ENCODE peak calls at places on chromosomes 7 and 10, in five cellular contexts. T, W, X, Y and U are unnamed samples.

GRCh38 chr10:72509206-72509799 is 116.6 kb downstream of the MICU1 start:
- DNase-seq in T (no peak), W (no peak), X (no peak), Y (no peak), U (no peak)

GRCh38 chr10:9848981-9849380 is 1168.7 kb upstream of the CELF2 start:
- DNase-seq in T (no peak), W (no peak), X (no peak), Y (no peak), U (no peak)

GRCh38 chr10:125333209-125333591 is 172.8 kb upstream of the CTBP2 start:
- DNase-seq in T (no peak), W (no peak), X (no peak), Y (no peak), U (no peak)

GRCh38 chr7:66099232-66099550 is 15.5 kb upstream of the CRCP start:
- DNase-seq in T (no peak), W (no peak), X (no peak), Y (no peak), U (no peak)

GRCh38 chr10:85599081-85599480 is 767.5 kb downstream of the GRID1 start:
- DNase-seq in T (no peak), W (no peak), X (no peak), Y (no peak), U (no peak)

GRCh38 chr10:5611899-5612680 is 54.3 kb downstream of the ASB13 start:
- DNase-seq in T (no peak), W (no peak), X (no peak), Y (no peak), U (no peak)

GRCh38 chr7:22338411-22338810 is 18.5 kb downstream of the RAPGEF5 start:
- DNase-seq in T (no peak), W (no peak), X (no peak), Y (no peak), U (no peak)

GRCh38 chr10:49656845-49657493 is 22.5 kb upstream of the C10orf53 start:
- DNase-seq in T (no peak), W (no peak), X (no peak), Y (no peak), U (no peak)

GRCh38 chr7:68176974-68177373 is 1180.3 kb downstream of the TYW1 start:
- DNase-seq in T (peak), W (no peak), X (peak), Y (peak), U (no peak)

GRCh38 chr10:33032354-33033254 is 74.6 kb upstream of the ITGB1 start:
- DNase-seq in T (no peak), W (no peak), X (peak), Y (no peak), U (no peak)

GRCh38 chr7:6430271-6430940 is 17.3 kb downstream of the DAGLB start:
- DNase-seq in T (no peak), W (no peak), X (peak), Y (no peak), U (no peak)

GRCh38 chr7:26664735-26665420 is 199.5 kb downstream of the SKAP2 start:
- DNase-seq in T (no peak), W (no peak), X (no peak), Y (peak), U (no peak)

GRCh38 chr7:4269086-4269485 is 413.0 kb upstream of the FOXK1 start:
- DNase-seq in T (no peak), W (no peak), X (no peak), Y (no peak), U (no peak)

GRCh38 chr10:4663162-4663992 is 162.6 kb upstream of the AKR1E2 start:
- DNase-seq in T (peak), W (no peak), X (peak), Y (peak), U (peak)

GRCh38 chr7:43692582-43693373 is 36.5 kb downstream of the COA1 start:
- DNase-seq in T (no peak), W (no peak), X (no peak), Y (no peak), U (no peak)

GRCh38 chr7:87155788-87156187 is 3.5 kb downstream of the DMTF1 start:
- DNase-seq in T (no peak), W (no peak), X (peak), Y (no peak), U (no peak)

GRCh38 chr10:98314577-98315284 is 46.7 kb upstream of the LOXL4 start:
- DNase-seq in T (no peak), W (no peak), X (no peak), Y (no peak), U (peak)

GRCh38 chr7:94092980-94093379 is 88.8 kb upstream of the BET1 start:
- DNase-seq in T (no peak), W (no peak), X (no peak), Y (no peak), U (no peak)

GRCh38 chr7:116478834-116479233 is 20.7 kb upstream of the CAV2 start:
- DNase-seq in T (no peak), W (no peak), X (no peak), Y (no peak), U (no peak)

GRCh38 chr7:40232242-40232929 is 97.6 kb downstream of the SUGCT start:
- DNase-seq in T (peak), W (no peak), X (peak), Y (peak), U (no peak)

GRCh38 chr10:17375936-17376584 is 78.3 kb downstream of the ST8SIA6 start:
- DNase-seq in T (peak), W (no peak), X (no peak), Y (no peak), U (no peak)

GRCh38 chr7:7249814-7250213 is 67.5 kb downstream of the C1GALT1 start:
- DNase-seq in T (no peak), W (no peak), X (no peak), Y (no peak), U (no peak)

DNA sequence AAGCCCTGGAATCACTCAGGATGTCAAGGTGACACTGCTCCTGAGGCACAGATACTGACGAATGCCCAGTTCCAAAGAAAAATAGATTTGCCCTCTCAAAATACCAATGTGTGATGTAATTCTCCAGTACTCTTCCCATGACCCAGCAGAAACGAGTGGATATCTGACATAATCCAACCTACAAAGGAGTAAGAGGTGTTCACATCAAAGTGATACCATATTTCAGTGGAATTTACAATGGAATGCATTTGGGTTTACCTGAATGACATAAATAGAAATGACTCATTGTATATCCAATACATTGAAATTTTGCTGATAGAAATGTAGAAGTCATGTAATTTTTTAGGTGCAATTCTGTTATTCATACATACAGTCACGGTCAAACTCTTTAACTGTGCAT is 120.9 kb upstream of the ADAM12 start:
- DNase-seq in T (no peak), W (no peak), X (no peak), Y (no peak), U (no peak)
- TF ChIP-seq CTCF in T (no peak), W (no peak), X (no peak), Y (no peak), U (no peak)

GRCh38 chr10:79436066-79436849 is 9.2 kb downstream of the ZCCHC24 start:
- DNase-seq in T (no peak), W (no peak), X (no peak), Y (no peak), U (peak)

GRCh38 chr10:79434816-79435215 is 10.6 kb downstream of the ZCCHC24 start:
- DNase-seq in T (no peak), W (no peak), X (peak), Y (no peak), U (peak)

GRCh38 chr10:79434223-79434687 is 11.2 kb downstream of the ZCCHC24 start:
- DNase-seq in T (no peak), W (no peak), X (peak), Y (no peak), U (peak)

GRCh38 chr10:79436850-79437103 is 8.6 kb downstream of the ZCCHC24 start:
- DNase-seq in T (no peak), W (no peak), X (no peak), Y (no peak), U (no peak)

GRCh38 chr10:79435271-79436065 is 10.0 kb downstream of the ZCCHC24 start:
- DNase-seq in T (peak), W (no peak), X (no peak), Y (no peak), U (peak)
- H3K4me3 ChIP-seq in T (no peak), W (no peak), X (peak), Y (no peak), U (no peak)

GRCh38 chr10:34726862-34727261 is 88.2 kb downstream of the PARD3 start:
- DNase-seq in T (no peak), W (no peak), X (no peak), Y (no peak), U (no peak)
- H3K27ac ChIP-seq in T (no peak), W (no peak), X (no peak), Y (no peak), U (no peak)

DNA sequence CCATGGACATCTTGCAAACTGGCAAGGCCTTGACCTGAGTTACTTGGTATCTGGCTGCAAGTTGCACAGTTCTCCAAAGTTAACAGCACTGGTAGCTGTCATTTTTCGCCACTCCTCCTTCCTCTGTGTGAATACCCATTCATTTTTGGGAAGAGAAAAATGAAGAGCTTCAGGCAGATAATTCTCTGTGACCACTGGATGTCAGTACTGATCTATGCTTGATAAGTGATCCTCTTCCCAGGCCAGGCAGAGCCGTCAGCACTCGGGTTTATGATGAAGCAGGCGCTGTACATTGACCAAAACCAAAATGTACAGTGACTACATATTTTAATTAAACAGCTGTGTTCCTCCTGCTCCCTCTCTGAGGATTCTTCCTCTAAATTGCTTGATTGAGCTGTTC is 55.9 kb upstream of the PDZD8 start:
- DNase-seq in T (peak), W (no peak), X (no peak), Y (no peak), U (no peak)
- TF ChIP-seq CTCF in T (peak), W (no peak), X (no peak), Y (no peak), U (no peak)

DNA sequence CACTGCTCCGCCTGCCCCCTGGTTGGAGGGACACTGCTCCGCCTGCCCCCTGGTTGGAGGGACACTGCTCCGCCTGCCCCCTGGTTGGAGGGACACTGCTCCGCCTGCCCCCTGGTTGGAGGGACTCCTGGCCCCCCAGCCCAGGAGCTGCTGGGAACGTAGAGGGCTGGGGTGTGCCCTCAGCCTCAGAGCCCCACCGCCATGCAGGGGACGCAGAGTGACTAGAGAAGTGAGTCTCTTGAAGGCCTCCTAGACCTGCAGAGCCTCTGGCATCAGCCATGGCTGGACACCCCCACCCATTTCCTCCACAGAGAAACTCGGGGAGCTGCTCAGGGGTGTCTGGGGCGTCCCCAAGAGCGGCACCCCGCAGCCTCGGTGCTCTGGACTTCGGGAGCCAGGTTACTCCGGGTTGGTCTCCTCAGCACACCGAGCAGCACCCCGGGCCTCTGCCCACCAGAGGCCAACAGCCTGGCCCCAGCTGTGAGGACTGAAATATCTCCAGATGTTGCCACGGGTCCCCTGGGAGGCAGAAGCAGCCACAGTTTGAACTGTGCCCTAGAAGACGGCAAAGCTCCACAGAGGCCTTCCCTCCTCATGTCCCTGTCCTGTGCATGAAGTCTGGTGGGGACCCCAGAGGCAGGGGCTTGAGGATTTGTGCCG is 191.9 kb downstream of the ELFN1 start:
- DNase-seq in T (no peak), W (peak), X (no peak), Y (no peak), U (no peak)
- H3K4me3 ChIP-seq in T (no peak), W (no peak), X (no peak), Y (no peak), U (no peak)

GRCh38 chr7:50330701-50331100 is 26.2 kb downstream of the IKZF1 start:
- DNase-seq in T (no peak), W (no peak), X (no peak), Y (no peak), U (no peak)

GRCh38 chr7:50332241-50333176 is 28.0 kb downstream of the IKZF1 start:
- DNase-seq in T (no peak), W (no peak), X (no peak), Y (no peak), U (no peak)

GRCh38 chr7:50329775-50330174 is 25.3 kb downstream of the IKZF1 start:
- DNase-seq in T (no peak), W (no peak), X (no peak), Y (no peak), U (no peak)

GRCh38 chr7:50331564-50332208 is 27.2 kb downstream of the IKZF1 start:
- DNase-seq in T (no peak), W (no peak), X (no peak), Y (no peak), U (no peak)

DNA sequence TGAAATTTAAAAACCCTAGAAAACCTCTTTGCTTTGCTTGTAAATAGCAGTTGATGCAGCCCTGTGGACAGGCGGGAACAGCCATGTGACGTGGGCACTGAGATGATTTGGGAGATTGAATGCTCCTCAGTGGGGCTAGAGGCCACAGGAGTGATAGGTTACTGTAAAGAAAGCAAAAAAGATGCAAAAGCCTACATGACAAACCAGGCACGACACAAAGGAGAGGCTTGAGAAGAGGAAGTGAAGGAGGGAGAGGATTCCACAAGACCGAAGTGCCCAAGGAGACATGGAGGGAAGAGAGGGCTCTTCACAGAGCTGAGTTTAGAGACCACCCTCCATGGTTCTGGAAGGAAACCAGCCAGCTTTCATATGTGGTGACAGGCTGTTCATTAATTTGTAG is 25.7 kb downstream of the IKZF1 start:
- DNase-seq in T (no peak), W (no peak), X (no peak), Y (no peak), U (no peak)
- H3K27ac ChIP-seq in T (no peak), W (no peak), X (no peak), Y (no peak), U (no peak)

GRCh38 chr10:88880287-88881094 is 446 bp downstream of the STAMBPL1 start:
- DNase-seq in T (peak), W (peak), X (peak), Y (peak), U (peak)
- TF ChIP-seq CTCF in T (peak), W (no peak), X (no peak), Y (peak), U (no peak)

GRCh38 chr7:51471199-51472016 is 154.8 kb upstream of the COBL start:
- DNase-seq in T (peak), W (no peak), X (no peak), Y (no peak), U (no peak)
- H3K4me3 ChIP-seq in T (peak), W (no peak), X (no peak), Y (no peak), U (no peak)

DNA sequence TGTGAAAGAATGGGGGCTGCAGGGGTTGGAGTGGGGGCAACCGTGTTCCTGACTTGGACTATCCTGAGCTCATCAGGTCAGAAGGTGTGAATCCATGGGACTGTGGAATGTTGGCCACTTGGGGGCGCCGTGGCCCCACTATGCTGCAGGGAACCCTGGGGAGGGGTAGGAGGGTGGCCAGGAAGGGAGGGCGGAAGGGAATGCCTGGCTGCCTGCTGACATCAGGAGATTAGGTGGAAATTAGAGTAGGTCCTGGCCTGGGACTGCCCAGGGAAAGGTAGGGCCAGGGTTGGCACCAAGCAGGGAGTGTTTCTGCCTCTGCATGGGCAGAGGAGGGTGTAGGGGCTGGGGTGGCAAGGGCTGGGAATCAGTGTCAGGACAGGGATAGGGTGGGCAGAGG is 65.8 kb upstream of the PRSS58 start:
- DNase-seq in T (peak), W (no peak), X (no peak), Y (peak), U (no peak)
- H3K27ac ChIP-seq in T (no peak), W (no peak), X (no peak), Y (no peak), U (no peak)